ENCODE peak calls at places on chromosome 12, in four cellular contexts. F is lower lobe of right lung, H is ovary, A is left lung. L is an unnamed sample.

GRCh38 chr12:65200007-65200665 is 30.8 kb downstream of the LEMD3 start:
- DNase-seq in H (no peak), F (no peak), A (no peak), L (no peak)

GRCh38 chr12:114221136-114221838 is 184.7 kb downstream of the TBX5 start:
- DNase-seq in H (no peak), A (no peak), F (no peak), L (no peak)

GRCh38 chr12:126337556-126337955 is 1272.3 kb downstream of the AACS start:
- DNase-seq in F (no peak), A (no peak), H (no peak), L (no peak)

GRCh38 chr12:55717397-55718007 is 1.7 kb downstream of the BLOC1S1 start:
- DNase-seq in A (no peak), F (no peak), H (no peak), L (no peak)

GRCh38 chr12:106445981-106446380 is 88.4 kb downstream of the POLR3B start:
- DNase-seq in A (no peak), F (no peak), H (no peak), L (no peak)

GRCh38 chr12:94614288-94614721 is 36.1 kb downstream of the TMCC3 start:
- DNase-seq in F (no peak), A (no peak), H (no peak), L (no peak)

GRCh38 chr12:65999564-66000280 is 130.8 kb downstream of the LLPH start:
- DNase-seq in H (no peak), A (no peak), F (no peak), L (no peak)

GRCh38 chr12:124400124-124400523 is 105.2 kb downstream of the RFLNA start:
- DNase-seq in F (no peak), A (no peak), H (no peak), L (no peak)

GRCh38 chr12:9843416-9843815 is 16.1 kb downstream of the KLRF1 start:
- DNase-seq in F (no peak), A (no peak), H (no peak), L (no peak)

GRCh38 chr12:58924652-58925051 is 4.3 kb upstream of the LRIG3 start:
- DNase-seq in H (no peak), A (no peak), F (no peak), L (no peak)
- H3K4me3 ChIP-seq in H (no peak), A (no peak), F (no peak), L (no peak)

GRCh38 chr12:31600764-31601163 is 9.8 kb upstream of the DENND5B start:
- DNase-seq in H (no peak), F (no peak), A (no peak), L (no peak)

GRCh38 chr12:31597066-31597465 is 6.1 kb upstream of the DENND5B start:
- DNase-seq in A (no peak), F (no peak), H (no peak), L (no peak)

GRCh38 chr12:31603546-31604009 is 12.6 kb upstream of the DENND5B start:
- DNase-seq in F (no peak), A (no peak), H (no peak), L (no peak)

GRCh38 chr12:31599053-31599452 is 8.1 kb upstream of the DENND5B start:
- DNase-seq in H (no peak), F (no peak), A (no peak), L (no peak)

GRCh38 chr12:31600252-31600651 is 9.3 kb upstream of the DENND5B start:
- DNase-seq in A (no peak), F (no peak), H (no peak), L (no peak)
- TF ChIP-seq CTCF in A (no peak), F (no peak), H (no peak), L (no peak)

DNA sequence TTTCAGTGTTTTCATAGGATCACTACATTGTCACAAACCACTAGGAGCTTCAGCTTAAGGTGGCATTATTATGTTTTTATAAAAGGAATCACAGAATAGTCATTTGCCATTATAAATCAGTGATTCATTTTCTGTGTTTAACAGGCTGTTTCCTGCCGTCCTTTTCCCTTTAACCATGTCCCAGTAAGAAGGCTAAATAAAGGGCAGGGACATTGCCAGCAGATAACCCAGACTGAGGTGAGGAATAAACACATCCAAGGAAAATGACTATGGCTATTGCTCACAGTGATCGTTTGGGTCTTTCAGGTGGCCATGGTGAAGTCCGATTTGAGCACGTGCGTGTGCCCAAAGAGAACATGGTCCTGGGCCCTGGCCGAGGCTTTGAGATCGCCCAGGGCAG is 17.9 kb upstream of the ALDH2 start:
- DNase-seq in H (no peak), F (no peak), A (no peak), L (no peak)
- H3K27ac ChIP-seq in H (no peak), F (no peak), A (no peak), L (peak)

GRCh38 chr12:1612196-1612595 is 16.8 kb upstream of the WNT5B start:
- DNase-seq in H (no peak), F (no peak), A (no peak), L (no peak)
- H3K4me3 ChIP-seq in H (no peak), F (no peak), A (no peak), L (peak)